ENCODE peak calls at places on chromosome 20, in six cellular contexts. A is astrocyte of the cerebellum; R is stimulated activated CD8-positive, alpha-beta memory T cell treated with anti-CD3 and anti-CD28 coated beads, Interleukin-15, amount 100 ng/mL, for 4 hours; H is PC-3; C is AG08396; L is RPMI7951. Z is an unnamed sample.

GRCh38 chr20:48064929-48065328 is 279.6 kb upstream of the SULF2 start:
- DNase-seq in A (no peak), R (no peak), H (peak; percentile 88), C (no peak), L (peak; percentile 85), Z (no peak)

GRCh38 chr20:17227669-17228623 is 1.1 kb downstream of the PCSK2 start:
- DNase-seq in A (no peak), R (no peak), H (no peak), C (peak; percentile 5), L (no peak), Z (no peak)

GRCh38 chr20:29744071-29744470 is 1513.4 kb upstream of the DEFB115 start:
- DNase-seq in A (no peak), R (no peak), H (no peak), C (no peak), L (no peak), Z (no peak)

GRCh38 chr20:8155848-8156602 is 24.0 kb downstream of the PLCB1 start:
- DNase-seq in A (no peak), R (no peak), H (peak; percentile 16), C (no peak), L (peak; percentile 17), Z (no peak)

GRCh38 chr20:17966432-17967312 is 1.9 kb downstream of the SNX5 start:
- DNase-seq in A (no peak), R (no peak), H (peak; percentile 51), C (peak; percentile 32), L (peak; percentile 62), Z (no peak)

GRCh38 chr20:58963060-58963584 is 17.9 kb upstream of the NELFCD start:
- DNase-seq in A (no peak), R (no peak), H (no peak), C (no peak), L (no peak), Z (no peak)

GRCh38 chr20:62632575-62632974 is 9.7 kb upstream of the SLCO4A1 start:
- DNase-seq in A (no peak), R (no peak), H (no peak), C (no peak), L (no peak), Z (no peak)

GRCh38 chr20:57772349-57772964 is 62.6 kb upstream of the PMEPA1 start:
- DNase-seq in A (no peak), R (no peak), H (peak; percentile 99), C (peak; percentile 53), L (peak; percentile 100), Z (no peak)

GRCh38 chr20:40687384-40688128 is 1.5 kb downstream of the MAFB start:
- DNase-seq in A (no peak), R (no peak), H (no peak), C (no peak), L (no peak), Z (no peak)

GRCh38 chr20:5078399-5078958 is 41.3 kb downstream of the PCNA start:
- DNase-seq in A (no peak), R (peak; percentile 36), H (peak; percentile 33), C (peak; percentile 62), L (peak; percentile 93), Z (peak; percentile 51)

GRCh38 chr20:30487947-30488926 is 769.2 kb upstream of the DEFB115 start:
- DNase-seq in A (no peak), R (no peak), H (no peak), C (no peak), L (no peak), Z (no peak)

GRCh38 chr20:22601361-22602141 is 17.2 kb upstream of the FOXA2 start:
- DNase-seq in A (no peak), R (no peak), H (peak; percentile 43), C (no peak), L (no peak), Z (no peak)

GRCh38 chr20:39083781-39084180 is 121.6 kb downstream of the DHX35 start:
- DNase-seq in A (no peak), R (no peak), H (no peak), C (no peak), L (no peak), Z (no peak)

GRCh38 chr20:23363257-23363649 is 1.3 kb downstream of the GZF1 start:
- DNase-seq in A (no peak), R (no peak), H (no peak), C (no peak), L (peak; percentile 52), Z (no peak)

GRCh38 chr20:35279533-35280174 is 1.7 kb upstream of the MMP24OS start:
- DNase-seq in A (no peak), R (no peak), H (no peak), C (no peak), L (no peak), Z (no peak)

GRCh38 chr20:46402236-46402886 is 4.1 kb downstream of the ELMO2 start:
- DNase-seq in A (peak; percentile 15), R (no peak), H (no peak), C (peak; percentile 29), L (no peak), Z (no peak)